ENCODE peak calls at places on chromosomes 16 and 17, in four cellular contexts. A, B, V and R are unnamed samples.

GRCh38 chr17:59505610-59506276 is 59.7 kb upstream of the DHX40 start:
- DNase-seq in A (no peak), B (no peak), V (no peak), R (no peak)

GRCh38 chr17:38352245-38353083 is 820 bp downstream of the SOCS7 start:
- DNase-seq in A (peak), B (peak), V (peak), R (peak)

GRCh38 chr17:61583660-61584264 is 7.3 kb downstream of the NACA2 start:
- DNase-seq in A (no peak), B (no peak), V (no peak), R (no peak)

GRCh38 chr16:49632798-49633189 is 223.1 kb downstream of the ZNF423 start:
- DNase-seq in A (no peak), B (no peak), V (no peak), R (peak)

GRCh38 chr17:82200743-82201497 is 11.7 kb downstream of the CCDC57 start:
- DNase-seq in A (peak), B (no peak), V (no peak), R (no peak)

GRCh38 chr16:50520451-50521245 is 27.5 kb upstream of the NKD1 start:
- DNase-seq in A (no peak), B (no peak), V (no peak), R (no peak)

GRCh38 chr17:42055003-42055402 is 4.6 kb upstream of the C17orf113 start:
- DNase-seq in A (no peak), B (no peak), V (no peak), R (no peak)

GRCh38 chr17:22300177-22300576 is 607.9 kb downstream of the KCNJ18 start:
- DNase-seq in A (no peak), B (no peak), V (no peak), R (no peak)

GRCh38 chr17:47257651-47258339 is 4.2 kb downstream of the ITGB3 start:
- DNase-seq in A (peak), B (no peak), V (peak), R (no peak)

GRCh38 chr16:35525979-35526590 is 2066.7 kb downstream of the TP53TG3F start:
- DNase-seq in A (no peak), B (no peak), V (no peak), R (no peak)

GRCh38 chr16:85573696-85574641 is 39.2 kb upstream of the GSE1 start:
- DNase-seq in A (peak), B (no peak), V (peak), R (peak)

GRCh38 chr16:84827897-84828296 is 8.1 kb downstream of the CRISPLD2 start:
- DNase-seq in A (no peak), B (no peak), V (no peak), R (no peak)